ENCODE peak calls at places on chromosomes 2 and 18, in ten cellular contexts. One of them, this sample, is unnamed.
A peak's percentile ranks its signal among the peaks of the same experiment; 100 is the strongest.

GRCh38 chr2:121862286-121862685 is 106.8 kb downstream of the TSN start:
- DNase-seq in AG20443: no peak
- DNase-seq in activated CD8-positive, alpha-beta memory T cell treated with anti-CD3 and anti-CD28 coated beads for 1 hour: no peak
- DNase-seq in HL-60: no peak
- DNase-seq in OCI-LY7: no peak
- DNase-seq in heart left ventricle: no peak
- DNase-seq in breast epithelium: no peak
- DNase-seq in activated CD4-positive, alpha-beta T cell treated with anti-CD3 and anti-CD28 coated beads for 24 hours: no peak
- DNase-seq in HFFc6: no peak
- DNase-seq in mesenchymal stem cell: no peak
- DNase-seq in this sample: no peak

GRCh38 chr2:236894791-236895190 is 190.9 kb upstream of the COPS8 start:
- DNase-seq in AG20443: no peak
- DNase-seq in activated CD8-positive, alpha-beta memory T cell treated with anti-CD3 and anti-CD28 coated beads for 1 hour: no peak
- DNase-seq in HL-60: no peak
- DNase-seq in OCI-LY7: no peak
- DNase-seq in heart left ventricle: no peak
- DNase-seq in breast epithelium: no peak
- DNase-seq in activated CD4-positive, alpha-beta T cell treated with anti-CD3 and anti-CD28 coated beads for 24 hours: no peak
- DNase-seq in HFFc6: no peak
- DNase-seq in mesenchymal stem cell: no peak
- DNase-seq in this sample: no peak

GRCh38 chr18:73614812-73615211 is 532.8 kb downstream of the FBXO15 start:
- DNase-seq in AG20443: peak; percentile 14
- DNase-seq in activated CD8-positive, alpha-beta memory T cell treated with anti-CD3 and anti-CD28 coated beads for 1 hour: no peak
- DNase-seq in HL-60: no peak
- DNase-seq in OCI-LY7: no peak
- DNase-seq in heart left ventricle: no peak
- DNase-seq in breast epithelium: no peak
- DNase-seq in activated CD4-positive, alpha-beta T cell treated with anti-CD3 and anti-CD28 coated beads for 24 hours: no peak
- DNase-seq in HFFc6: peak; percentile 96
- DNase-seq in mesenchymal stem cell: peak; percentile 37
- DNase-seq in this sample: no peak

GRCh38 chr2:169365093-169365483 is 2.8 kb upstream of the LRP2 start:
- DNase-seq in AG20443: no peak
- DNase-seq in activated CD8-positive, alpha-beta memory T cell treated with anti-CD3 and anti-CD28 coated beads for 1 hour: no peak
- DNase-seq in HL-60: no peak
- DNase-seq in OCI-LY7: peak; percentile 7
- DNase-seq in heart left ventricle: no peak
- DNase-seq in breast epithelium: no peak
- DNase-seq in activated CD4-positive, alpha-beta T cell treated with anti-CD3 and anti-CD28 coated beads for 24 hours: no peak
- DNase-seq in HFFc6: no peak
- DNase-seq in mesenchymal stem cell: peak; percentile 9
- DNase-seq in this sample: no peak

GRCh38 chr2:27621524-27621923 is 7.3 kb downstream of the CCDC121 start:
- DNase-seq in AG20443: no peak
- DNase-seq in activated CD8-positive, alpha-beta memory T cell treated with anti-CD3 and anti-CD28 coated beads for 1 hour: no peak
- DNase-seq in HL-60: no peak
- DNase-seq in OCI-LY7: no peak
- DNase-seq in heart left ventricle: no peak
- DNase-seq in breast epithelium: no peak
- DNase-seq in activated CD4-positive, alpha-beta T cell treated with anti-CD3 and anti-CD28 coated beads for 24 hours: no peak
- DNase-seq in HFFc6: no peak
- DNase-seq in mesenchymal stem cell: no peak
- DNase-seq in this sample: no peak

GRCh38 chr2:218028562-218029348 is 26.0 kb upstream of the TNS1 start:
- DNase-seq in AG20443: no peak
- DNase-seq in activated CD8-positive, alpha-beta memory T cell treated with anti-CD3 and anti-CD28 coated beads for 1 hour: no peak
- DNase-seq in HL-60: no peak
- DNase-seq in OCI-LY7: no peak
- DNase-seq in heart left ventricle: peak; percentile 31
- DNase-seq in breast epithelium: no peak
- DNase-seq in activated CD4-positive, alpha-beta T cell treated with anti-CD3 and anti-CD28 coated beads for 24 hours: no peak
- DNase-seq in HFFc6: no peak
- DNase-seq in mesenchymal stem cell: no peak
- DNase-seq in this sample: no peak

GRCh38 chr2:222375798-222376197 is 48.5 kb upstream of the SGPP2 start:
- DNase-seq in AG20443: no peak
- DNase-seq in activated CD8-positive, alpha-beta memory T cell treated with anti-CD3 and anti-CD28 coated beads for 1 hour: no peak
- DNase-seq in HL-60: no peak
- DNase-seq in OCI-LY7: no peak
- DNase-seq in heart left ventricle: no peak
- DNase-seq in breast epithelium: no peak
- DNase-seq in activated CD4-positive, alpha-beta T cell treated with anti-CD3 and anti-CD28 coated beads for 24 hours: no peak
- DNase-seq in HFFc6: no peak
- DNase-seq in mesenchymal stem cell: no peak
- DNase-seq in this sample: no peak

GRCh38 chr2:197191177-197191947 is 119.2 kb downstream of the ANKRD44 start:
- DNase-seq in AG20443: peak; percentile 35
- DNase-seq in activated CD8-positive, alpha-beta memory T cell treated with anti-CD3 and anti-CD28 coated beads for 1 hour: no peak
- DNase-seq in HL-60: no peak
- DNase-seq in OCI-LY7: peak; percentile 83
- DNase-seq in heart left ventricle: no peak
- DNase-seq in breast epithelium: no peak
- DNase-seq in activated CD4-positive, alpha-beta T cell treated with anti-CD3 and anti-CD28 coated beads for 24 hours: no peak
- DNase-seq in HFFc6: peak; percentile 23
- DNase-seq in mesenchymal stem cell: peak; percentile 50
- DNase-seq in this sample: peak; percentile 21

GRCh38 chr2:26243643-26244478 is 571 bp downstream of the HADHA start:
- DNase-seq in AG20443: peak; percentile 7
- DNase-seq in activated CD8-positive, alpha-beta memory T cell treated with anti-CD3 and anti-CD28 coated beads for 1 hour: no peak
- DNase-seq in HL-60: peak; percentile 55
- DNase-seq in OCI-LY7: peak; percentile 59
- DNase-seq in heart left ventricle: no peak
- DNase-seq in breast epithelium: no peak
- DNase-seq in activated CD4-positive, alpha-beta T cell treated with anti-CD3 and anti-CD28 coated beads for 24 hours: no peak
- DNase-seq in HFFc6: peak; percentile 9
- DNase-seq in mesenchymal stem cell: peak; percentile 62
- DNase-seq in this sample: peak; percentile 16

GRCh38 chr18:57621252-57621607 is 406 bp downstream of the NARS1 start:
- DNase-seq in AG20443: peak; percentile 55
- DNase-seq in activated CD8-positive, alpha-beta memory T cell treated with anti-CD3 and anti-CD28 coated beads for 1 hour: no peak
- DNase-seq in HL-60: no peak
- DNase-seq in OCI-LY7: peak; percentile 14
- DNase-seq in heart left ventricle: no peak
- DNase-seq in breast epithelium: no peak
- DNase-seq in activated CD4-positive, alpha-beta T cell treated with anti-CD3 and anti-CD28 coated beads for 24 hours: no peak
- DNase-seq in HFFc6: no peak
- DNase-seq in mesenchymal stem cell: no peak
- DNase-seq in this sample: peak; percentile 24

GRCh38 chr18:12048827-12049175 is 44.8 kb upstream of the ANKRD62 start:
- DNase-seq in AG20443: peak; percentile 35
- DNase-seq in activated CD8-positive, alpha-beta memory T cell treated with anti-CD3 and anti-CD28 coated beads for 1 hour: no peak
- DNase-seq in HL-60: no peak
- DNase-seq in OCI-LY7: no peak
- DNase-seq in heart left ventricle: no peak
- DNase-seq in breast epithelium: no peak
- DNase-seq in activated CD4-positive, alpha-beta T cell treated with anti-CD3 and anti-CD28 coated beads for 24 hours: no peak
- DNase-seq in HFFc6: peak; percentile 2
- DNase-seq in mesenchymal stem cell: peak; percentile 71
- DNase-seq in this sample: no peak

GRCh38 chr18:35039633-35040032 is 1.6 kb upstream of the MAPRE2 start:
- DNase-seq in AG20443: no peak
- DNase-seq in activated CD8-positive, alpha-beta memory T cell treated with anti-CD3 and anti-CD28 coated beads for 1 hour: no peak
- DNase-seq in HL-60: no peak
- DNase-seq in OCI-LY7: no peak
- DNase-seq in heart left ventricle: no peak
- DNase-seq in breast epithelium: no peak
- DNase-seq in activated CD4-positive, alpha-beta T cell treated with anti-CD3 and anti-CD28 coated beads for 24 hours: no peak
- DNase-seq in HFFc6: peak; percentile 33
- DNase-seq in mesenchymal stem cell: no peak
- DNase-seq in this sample: no peak

GRCh38 chr2:12173271-12173942 is 427.0 kb downstream of the LPIN1 start:
- DNase-seq in AG20443: no peak
- DNase-seq in activated CD8-positive, alpha-beta memory T cell treated with anti-CD3 and anti-CD28 coated beads for 1 hour: no peak
- DNase-seq in HL-60: no peak
- DNase-seq in OCI-LY7: no peak
- DNase-seq in heart left ventricle: no peak
- DNase-seq in breast epithelium: no peak
- DNase-seq in activated CD4-positive, alpha-beta T cell treated with anti-CD3 and anti-CD28 coated beads for 24 hours: no peak
- DNase-seq in HFFc6: peak; percentile 11
- DNase-seq in mesenchymal stem cell: peak; percentile 42
- DNase-seq in this sample: no peak

This sample was measured in HEK293T.